ENCODE peak calls at places on chromosomes 12 and 14, in nine cellular contexts. N is AG10803; U is heart left ventricle; E is tibial nerve; Y is stimulated activated CD8-positive, alpha-beta memory T cell treated with anti-CD3 and anti-CD28 coated beads, Interleukin-4, amount 100 ng/mL, for 1 hour; L is AG09319; G is effector memory CD8-positive, alpha-beta T cell; O is EL; H is fibroblast of the aortic adventitia. R is an unnamed sample.
A peak's percentile ranks its signal among the peaks of the same experiment; 100 is the strongest.

GRCh38 chr12:40837891-40838424 is 145.7 kb downstream of the CNTN1 start:
- DNase-seq in N (no peak), U (no peak), E (no peak), Y (no peak), L (no peak), G (no peak), O (no peak), H (no peak), R (no peak)

GRCh38 chr14:69375182-69375581 is 22.9 kb downstream of the ERH start:
- DNase-seq in N (no peak), U (no peak), E (no peak), Y (no peak), L (no peak), G (no peak), O (no peak), H (no peak), R (no peak)

GRCh38 chr12:78101181-78101876 is 270.6 kb downstream of the NAV3 start:
- DNase-seq in N (no peak), U (no peak), E (no peak), Y (no peak), L (no peak), G (no peak), O (no peak), H (no peak), R (no peak)

GRCh38 chr12:130198663-130199060 is 36.4 kb downstream of the FZD10 start:
- DNase-seq in N (no peak), U (no peak), E (no peak), Y (no peak), L (no peak), G (no peak), O (no peak), H (no peak), R (no peak)

GRCh38 chr14:99568567-99569560 is 35.1 kb downstream of the CCDC85C start:
- DNase-seq in N (peak; percentile 54), U (peak; percentile 78), E (no peak), Y (no peak), L (no peak), G (no peak), O (peak; percentile 83), H (peak; percentile 43), R (no peak)

GRCh38 chr14:105169776-105170655 is 1.4 kb upstream of the JAG2 start:
- DNase-seq in N (no peak), U (no peak), E (no peak), Y (no peak), L (no peak), G (no peak), O (no peak), H (no peak), R (no peak)

GRCh38 chr12:11719678-11720099 is 70.2 kb downstream of the ETV6 start:
- DNase-seq in N (peak; percentile 91), U (peak; percentile 65), E (no peak), Y (no peak), L (peak; percentile 56), G (no peak), O (peak; percentile 99), H (peak; percentile 79), R (peak; percentile 94)

GRCh38 chr14:101058571-101058970 is 155.0 kb upstream of the RTL1 start:
- DNase-seq in N (peak; percentile 12), U (no peak), E (no peak), Y (no peak), L (no peak), G (no peak), O (peak; percentile 30), H (peak; percentile 41), R (no peak)

GRCh38 chr12:5453471-5453870 is 21.6 kb downstream of the NTF3 start:
- DNase-seq in N (no peak), U (no peak), E (no peak), Y (no peak), L (no peak), G (no peak), O (no peak), H (no peak), R (no peak)

GRCh38 chr14:35932659-35933159 is 106.6 kb downstream of the BRMS1L start:
- DNase-seq in N (no peak), U (no peak), E (no peak), Y (no peak), L (no peak), G (no peak), O (no peak), H (no peak), R (no peak)

GRCh38 chr12:76531056-76531455 is 28.5 kb downstream of the OSBPL8 start:
- DNase-seq in N (no peak), U (no peak), E (no peak), Y (no peak), L (no peak), G (no peak), O (no peak), H (no peak), R (no peak)

GRCh38 chr12:105018001-105018400 is 31.9 kb downstream of the NOPCHAP1 start:
- DNase-seq in N (no peak), U (no peak), E (no peak), Y (no peak), L (no peak), G (no peak), O (no peak), H (no peak), R (no peak)

GRCh38 chr12:130460611-130461478 is 123.2 kb downstream of the PIWIL1 start:
- DNase-seq in N (no peak), U (no peak), E (no peak), Y (no peak), L (no peak), G (no peak), O (no peak), H (no peak), R (no peak)

GRCh38 chr12:34395056-34396005 is 373.0 kb downstream of the ALG10 start:
- DNase-seq in N (no peak), U (peak; percentile 11), E (peak; percentile 4), Y (no peak), L (no peak), G (no peak), O (no peak), H (no peak), R (peak; percentile 3)

GRCh38 chr12:53268637-53269562 is 801 bp downstream of the ESPL1 start:
- DNase-seq in N (peak; percentile 17), U (no peak), E (no peak), Y (no peak), L (no peak), G (no peak), O (peak; percentile 17), H (no peak), R (peak; percentile 34)

GRCh38 chr14:101620821-101621785 is 59.8 kb downstream of the DIO3 start:
- DNase-seq in N (no peak), U (no peak), E (no peak), Y (no peak), L (no peak), G (no peak), O (no peak), H (no peak), R (no peak)

GRCh38 chr12:106136263-106136662 is 2.5 kb downstream of the NUAK1 start:
- DNase-seq in N (peak; percentile 92), U (peak; percentile 92), E (peak; percentile 94), Y (peak; percentile 44), L (peak; percentile 65), G (peak; percentile 72), O (peak; percentile 91), H (peak; percentile 90), R (peak; percentile 66)

GRCh38 chr12:45540661-45541341 is 188.7 kb upstream of the ARID2 start:
- DNase-seq in N (no peak), U (no peak), E (no peak), Y (no peak), L (no peak), G (no peak), O (no peak), H (no peak), R (no peak)

GRCh38 chr12:131167334-131167733 is 213.6 kb downstream of the ADGRD1 start:
- DNase-seq in N (no peak), U (no peak), E (no peak), Y (no peak), L (no peak), G (no peak), O (no peak), H (no peak), R (no peak)

GRCh38 chr14:36091096-36091495 is 85.4 kb downstream of the PTCSC3 start:
- DNase-seq in N (peak; percentile 96), U (no peak), E (no peak), Y (no peak), L (peak; percentile 72), G (no peak), O (peak; percentile 74), H (peak; percentile 7), R (peak; percentile 85)

GRCh38 chr12:96445743-96446655 is 43.4 kb upstream of the CFAP54 start:
- DNase-seq in N (peak; percentile 71), U (no peak), E (no peak), Y (peak; percentile 17), L (no peak), G (peak; percentile 56), O (peak; percentile 94), H (peak; percentile 98), R (peak; percentile 61)

GRCh38 chr12:116635487-116635886 is 76.3 kb downstream of the MAP1LC3B2 start:
- DNase-seq in N (no peak), U (no peak), E (no peak), Y (no peak), L (no peak), G (no peak), O (no peak), H (no peak), R (no peak)

GRCh38 chr12:95633049-95633545 is 81.8 kb upstream of the USP44 start:
- DNase-seq in N (peak; percentile 83), U (peak; percentile 38), E (no peak), Y (no peak), L (peak; percentile 35), G (no peak), O (peak; percentile 94), H (peak; percentile 85), R (peak; percentile 71)

GRCh38 chr14:36271939-36272907 is 48.2 kb downstream of the MBIP start:
- DNase-seq in N (peak; percentile 5), U (peak; percentile 23), E (no peak), Y (no peak), L (no peak), G (no peak), O (peak; percentile 1), H (peak; percentile 19), R (peak; percentile 41)

GRCh38 chr14:69259531-69260245 is at the start of gene GALNT16:
- DNase-seq in N (no peak), U (peak; percentile 62), E (no peak), Y (no peak), L (no peak), G (no peak), O (peak; percentile 44), H (no peak), R (peak; percentile 61)

GRCh38 chr12:120234643-120235368 is 30.7 kb downstream of the PXN start:
- DNase-seq in N (peak; percentile 98), U (peak; percentile 93), E (peak; percentile 79), Y (no peak), L (peak; percentile 87), G (no peak), O (peak; percentile 99), H (peak; percentile 99), R (peak; percentile 86)

GRCh38 chr12:112261559-112261958 is 120.7 kb downstream of the HECTD4 start:
- DNase-seq in N (no peak), U (no peak), E (no peak), Y (no peak), L (no peak), G (no peak), O (no peak), H (no peak), R (no peak)

GRCh38 chr12:112386726-112387125 is 4.5 kb upstream of the HECTD4 start:
- DNase-seq in N (peak; percentile 75), U (peak; percentile 51), E (no peak), Y (no peak), L (no peak), G (no peak), O (no peak), H (peak; percentile 89), R (peak; percentile 32)

GRCh38 chr14:88411039-88411438 is 25.6 kb downstream of the SPATA7 start:
- DNase-seq in N (no peak), U (no peak), E (no peak), Y (no peak), L (no peak), G (no peak), O (no peak), H (no peak), R (no peak)

GRCh38 chr14:32010561-32011188 is 66.4 kb upstream of the ARHGAP5 start:
- DNase-seq in N (peak; percentile 38), U (no peak), E (no peak), Y (no peak), L (no peak), G (no peak), O (peak; percentile 83), H (peak; percentile 39), R (peak; percentile 60)

GRCh38 chr14:74135386-74135785 is 50.6 kb downstream of the LIN52 start:
- DNase-seq in N (peak; percentile 46), U (no peak), E (no peak), Y (no peak), L (peak; percentile 14), G (no peak), O (peak; percentile 24), H (peak; percentile 80), R (no peak)

R was measured in AG20443.